ENCODE peak calls at places on chromosomes 12 and 14, in nine cellular contexts. Q, B, Y, D, Z, M, X, J and N are unnamed samples.

GRCh38 chr14:37172936-37173613 is 669 bp upstream of the SLC25A21 start:
- DNase-seq in X (no peak), B (no peak), Z (no peak), Q (no peak), Y (no peak), D (no peak), M (no peak), J (no peak), N (no peak)

GRCh38 chr12:128940090-128940888 is 87.0 kb downstream of the GLT1D1 start:
- DNase-seq in J (no peak), M (no peak), B (no peak), Q (no peak), D (no peak), Y (no peak), X (no peak), Z (no peak), N (no peak)

GRCh38 chr14:89144066-89144465 is 273.0 kb downstream of the FOXN3 start:
- DNase-seq in Q (no peak), Y (no peak), D (no peak), J (no peak), Z (no peak), M (no peak), X (no peak), B (no peak), N (no peak)

GRCh38 chr12:75705749-75706719 is 194.6 kb upstream of the KRR1 start:
- DNase-seq in B (peak), J (no peak), Y (peak), D (no peak), M (no peak), X (no peak), Q (peak), Z (no peak), N (no peak)

GRCh38 chr12:105279460-105280056 is 43.6 kb upstream of the APPL2 start:
- DNase-seq in J (peak), D (peak), X (no peak), B (no peak), Y (peak), Q (peak), Z (peak), M (peak), N (no peak)

GRCh38 chr14:90491221-90491867 is 94.5 kb downstream of the CALM1 start:
- DNase-seq in Q (peak), B (peak), Z (no peak), J (no peak), X (no peak), Y (peak), D (peak), M (no peak), N (no peak)

GRCh38 chr14:61645247-61645646 is 50.1 kb upstream of the HIF1A start:
- DNase-seq in X (no peak), J (no peak), M (no peak), B (no peak), Y (no peak), Q (no peak), D (no peak), Z (no peak), N (no peak)

GRCh38 chr14:66920196-66920595 is 269.0 kb upstream of the GARIN2 start:
- DNase-seq in Y (peak), J (no peak), M (no peak), D (no peak), X (no peak), Q (peak), Z (no peak), B (no peak), N (no peak)

GRCh38 chr14:105853089-105853906 is 326.9 kb downstream of the TMEM121 start:
- DNase-seq in Q (no peak), Y (no peak), Z (no peak), J (no peak), B (peak), M (no peak), D (peak), X (no peak), N (no peak)

GRCh38 chr14:59768855-59769254 is 101.7 kb downstream of the RTN1 start:
- DNase-seq in J (no peak), D (no peak), Q (peak), B (no peak), Y (peak), M (no peak), Z (no peak), X (no peak), N (no peak)

GRCh38 chr12:116274552-116275375 is 2.7 kb downstream of the MED13L start:
- DNase-seq in J (no peak), Z (no peak), M (no peak), Q (no peak), B (no peak), Y (no peak), X (no peak), D (no peak), N (no peak)

GRCh38 chr12:110590806-110591326 is 7.7 kb upstream of the PPTC7 start:
- DNase-seq in Y (peak), M (no peak), Z (peak), J (no peak), B (no peak), X (no peak), D (no peak), Q (peak), N (no peak)

GRCh38 chr12:69602954-69603353 is 7.8 kb downstream of the LRRC10 start:
- DNase-seq in J (no peak), B (no peak), D (no peak), X (no peak), Y (no peak), Z (no peak), M (no peak), Q (no peak), N (no peak)

GRCh38 chr12:34395056-34396005 is 373.0 kb downstream of the ALG10 start:
- DNase-seq in Q (no peak), J (peak), D (peak), M (no peak), Y (no peak), X (no peak), Z (no peak), B (peak), N (peak)

GRCh38 chr12:4009979-4010704 is 136.9 kb upstream of the PARP11 start:
- DNase-seq in B (no peak), Z (no peak), J (no peak), M (no peak), Q (no peak), D (no peak), X (no peak), Y (no peak), N (no peak)

GRCh38 chr12:89740943-89741342 is 32.3 kb upstream of the ATP2B1 start:
- DNase-seq in Q (no peak), X (no peak), Y (no peak), Z (no peak), B (no peak), J (no peak), M (no peak), D (no peak), N (no peak)

GRCh38 chr12:121110211-121110940 is 22.3 kb upstream of the P2RX7 start:
- DNase-seq in Q (peak), D (peak), M (peak), J (peak), Y (peak), Z (peak), X (no peak), B (peak), N (peak)

GRCh38 chr14:103880986-103881926 is 33.9 kb upstream of the PPP1R13B start:
- DNase-seq in Q (no peak), J (peak), D (no peak), X (no peak), M (no peak), B (peak), Z (no peak), Y (no peak), N (no peak)

GRCh38 chr12:78002878-78003277 is 172.2 kb downstream of the NAV3 start:
- DNase-seq in M (no peak), Y (peak), B (no peak), Z (peak), D (no peak), Q (peak), J (no peak), X (no peak), N (no peak)

GRCh38 chr12:85920324-85920947 is 46.3 kb downstream of the NTS start:
- DNase-seq in D (no peak), Q (peak), J (no peak), M (no peak), B (no peak), Y (peak), X (no peak), Z (no peak), N (no peak)

GRCh38 chr12:96743606-96744005 is 163.5 kb upstream of the NEDD1 start:
- DNase-seq in D (no peak), J (no peak), Q (peak), M (no peak), Y (peak), B (no peak), Z (no peak), X (no peak), N (no peak)

GRCh38 chr12:132595183-132595582 is 15.2 kb downstream of the LRCOL1 start:
- DNase-seq in J (no peak), D (no peak), X (no peak), B (no peak), Z (no peak), Q (no peak), M (no peak), Y (no peak), N (no peak)

DNA sequence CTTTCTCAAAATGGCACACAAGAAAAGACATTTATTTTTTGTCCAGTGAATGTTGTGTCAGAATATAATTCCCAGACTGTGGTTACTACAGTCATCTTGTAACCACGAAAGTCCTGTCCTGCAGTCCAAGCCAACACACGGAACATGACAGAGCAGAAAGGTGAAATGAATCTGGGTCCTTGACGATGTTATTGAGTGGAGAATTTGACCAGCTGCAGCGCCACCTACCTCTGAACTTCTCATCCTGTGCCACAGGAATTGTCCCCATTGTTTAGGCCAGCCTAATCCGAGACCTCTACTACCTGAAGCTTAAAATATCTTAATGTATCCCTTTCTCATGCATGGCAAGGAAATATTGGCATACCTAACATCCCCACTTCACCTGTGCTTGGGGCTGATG is 64.1 kb upstream of the OTX2 start:
- DNase-seq in X (no peak), D (no peak), Z (peak), B (no peak), Q (no peak), Y (peak), M (no peak), J (peak), N (no peak)
- TF ChIP-seq CTCF in X (peak), D (no peak), Z (no peak), B (no peak), Q (no peak), Y (peak), M (no peak), J (peak), N (no peak)

DNA sequence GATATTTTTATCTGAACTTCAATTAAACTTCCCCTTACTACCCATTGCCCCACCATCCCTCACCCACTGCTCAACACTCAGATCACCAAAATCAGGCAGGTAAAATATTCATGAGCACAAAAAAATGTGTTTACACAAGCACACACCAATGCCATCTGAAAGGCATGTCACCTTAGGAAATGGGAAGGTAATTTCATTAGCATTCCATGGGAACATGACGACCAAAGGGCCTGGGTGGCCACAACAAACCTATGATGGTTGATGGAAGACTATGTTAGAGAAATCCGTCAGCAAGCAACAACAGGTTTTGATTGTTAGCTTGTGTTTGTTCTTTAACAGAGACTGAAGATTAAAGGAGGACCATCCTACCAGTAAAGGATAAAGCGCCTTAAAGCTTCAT is 97.6 kb downstream of the BCAT1 start:
- DNase-seq in M (no peak), X (no peak), B (no peak), D (no peak), Z (no peak), Q (no peak), Y (no peak), J (no peak), N (no peak)
- TF ChIP-seq CTCF in M (no peak), X (no peak), B (no peak), D (no peak), Z (no peak), Q (no peak), Y (no peak), J (no peak), N (no peak)

GRCh38 chr14:65415613-65416012 is 3.1 kb downstream of the FUT8 start:
- DNase-seq in B (no peak), X (no peak), Y (no peak), Z (no peak), J (no peak), M (no peak), Q (no peak), D (no peak), N (no peak)

GRCh38 chr14:65413739-65414045 is 1.2 kb downstream of the FUT8 start:
- DNase-seq in Y (no peak), M (no peak), D (no peak), Q (peak), B (no peak), X (no peak), Z (no peak), J (no peak), N (no peak)

GRCh38 chr14:65412189-65412846 is at the start of gene FUT8:
- DNase-seq in B (peak), Z (peak), M (peak), X (peak), Y (peak), D (peak), Q (peak), J (peak), N (peak)

GRCh38 chr14:65412881-65413738 is 580 bp downstream of the FUT8 start:
- DNase-seq in J (peak), M (peak), Z (peak), X (no peak), B (no peak), Y (peak), D (no peak), Q (peak), N (peak)

GRCh38 chr14:65414961-65415589 is 2.5 kb downstream of the FUT8 start:
- DNase-seq in B (no peak), D (no peak), X (no peak), M (no peak), Z (no peak), Q (peak), J (no peak), Y (peak), N (no peak)
- TF ChIP-seq CTCF in B (peak), D (peak), X (peak), M (peak), Z (no peak), Q (peak), J (peak), Y (peak), N (peak)

GRCh38 chr14:86673523-86673969 is 1143.6 kb downstream of the FLRT2 start:
- DNase-seq in X (peak), Q (no peak), D (no peak), Y (no peak), B (no peak), M (no peak), Z (no peak), J (peak), N (no peak)

GRCh38 chr14:86672071-86672470 is 1142.1 kb downstream of the FLRT2 start:
- DNase-seq in Z (no peak), Q (no peak), D (no peak), J (no peak), M (no peak), X (no peak), B (no peak), Y (no peak), N (no peak)

DNA sequence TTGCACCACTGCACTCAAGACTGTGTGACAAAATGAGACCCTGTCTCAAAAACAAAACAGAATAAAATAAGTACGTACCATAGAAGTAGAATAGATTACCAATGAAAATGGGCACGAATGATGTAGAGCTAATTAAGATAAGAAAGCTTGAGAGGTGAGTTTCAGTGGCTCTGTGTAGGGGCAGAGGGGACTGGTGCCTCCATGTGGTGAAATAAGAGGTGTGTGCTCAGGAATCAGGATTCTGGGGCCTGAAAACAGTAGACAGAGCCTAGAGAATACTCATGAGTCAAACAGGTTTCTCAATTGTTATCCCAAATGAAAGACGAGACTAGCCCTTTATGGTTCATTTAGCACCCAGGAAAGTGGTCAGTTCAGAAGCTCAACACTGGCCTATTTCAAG is 1145.1 kb downstream of the FLRT2 start:
- DNase-seq in Q (no peak), Z (no peak), D (no peak), J (no peak), M (no peak), B (no peak), Y (no peak), X (no peak), N (no peak)
- TF ChIP-seq CTCF in Q (no peak), Z (no peak), D (no peak), J (no peak), M (no peak), B (no peak), Y (no peak), X (no peak), N (no peak)